ENCODE peak calls at places on chromosomes 2 and 18, in five cellular contexts. P, W, L, M and J are unnamed samples.
A peak's percentile ranks its signal among the peaks of the same experiment; 100 is the strongest.

GRCh38 chr2:170812716-170813585 is 3.7 kb upstream of the GAD1 start:
- DNase-seq in M (peak; percentile 79), L (no peak), P (no peak), W (no peak), J (peak; percentile 69)

GRCh38 chr2:149160701-149161217 is 122.3 kb downstream of the LYPD6B start:
- DNase-seq in M (no peak), L (no peak), P (no peak), W (no peak), J (no peak)

GRCh38 chr18:26103579-26103978 is 13.2 kb upstream of the SS18 start:
- DNase-seq in M (no peak), L (no peak), W (peak; percentile 29), P (no peak), J (no peak)

GRCh38 chr2:18247282-18248110 is 313.0 kb downstream of the RDH14 start:
- DNase-seq in M (no peak), P (no peak), L (no peak), W (no peak), J (no peak)

GRCh38 chr2:203097735-203098134 is 83.1 kb downstream of the NBEAL1 start:
- DNase-seq in P (no peak), M (no peak), W (no peak), L (no peak), J (no peak)

GRCh38 chr2:225690153-225690552 is 290.6 kb downstream of the NYAP2 start:
- DNase-seq in L (no peak), P (no peak), M (no peak), W (no peak), J (no peak)

GRCh38 chr2:133667-134593 is 87.6 kb upstream of the FAM110C start:
- DNase-seq in M (no peak), P (no peak), L (no peak), W (no peak), J (no peak)

GRCh38 chr2:189142893-189143759 is 36.4 kb downstream of the COL5A2 start:
- DNase-seq in L (no peak), W (peak; percentile 31), P (no peak), M (peak; percentile 66), J (peak; percentile 52)

GRCh38 chr2:10764101-10764785 is 42.8 kb downstream of the ATP6V1C2 start:
- DNase-seq in M (no peak), W (no peak), L (no peak), P (peak; percentile 67), J (no peak)

GRCh38 chr2:54629914-54630609 is 93.4 kb upstream of the EML6 start:
- DNase-seq in L (no peak), P (no peak), M (peak; percentile 100), W (no peak), J (peak; percentile 87)

GRCh38 chr2:228377533-228377932 is 196.0 kb upstream of the SPHKAP start:
- DNase-seq in P (no peak), L (no peak), W (no peak), M (no peak), J (no peak)

GRCh38 chr2:110837421-110838409 is 105.3 kb downstream of the ACOXL start:
- DNase-seq in P (no peak), L (no peak), W (no peak), M (no peak), J (no peak)

GRCh38 chr18:76801567-76802505 is 20.5 kb upstream of the ZNF236 start:
- DNase-seq in P (peak; percentile 90), W (peak; percentile 69), M (peak; percentile 67), L (peak; percentile 56), J (peak; percentile 55)

GRCh38 chr2:134508396-134508795 is 210.4 kb downstream of the TMEM163 start:
- DNase-seq in W (no peak), P (no peak), L (no peak), M (no peak), J (no peak)

GRCh38 chr2:202376460-202377307 is 557 bp downstream of the BMPR2 start:
- DNase-seq in L (peak; percentile 38), M (peak; percentile 62), P (peak; percentile 88), W (peak; percentile 65), J (peak; percentile 62)

GRCh38 chr2:73979021-73979420 is 5.7 kb upstream of the TET3 start:
- DNase-seq in P (no peak), M (no peak), L (no peak), W (no peak), J (no peak)

GRCh38 chr2:31980674-31981356 is 30.0 kb downstream of the MEMO1 start:
- DNase-seq in P (no peak), M (peak; percentile 31), L (no peak), W (no peak), J (no peak)

GRCh38 chr2:201151127-201152074 is 31.5 kb upstream of the CASP10 start:
- DNase-seq in M (peak; percentile 99), P (no peak), W (no peak), L (no peak), J (peak; percentile 88)

GRCh38 chr2:95552911-95553310 is 38.9 kb upstream of the TRIM43 start:
- DNase-seq in W (no peak), L (no peak), P (no peak), M (no peak), J (no peak)

GRCh38 chr18:25399554-25399953 is 47.6 kb upstream of the ZNF521 start:
- DNase-seq in W (no peak), L (no peak), P (no peak), M (peak; percentile 63), J (peak; percentile 22)

GRCh38 chr18:52394602-52395001 is 54.6 kb downstream of the DCC start:
- DNase-seq in W (no peak), M (peak; percentile 64), L (no peak), P (no peak), J (no peak)

GRCh38 chr2:53987336-53987921 is 16.6 kb upstream of the PSME4 start:
- DNase-seq in W (no peak), L (no peak), M (no peak), P (no peak), J (peak; percentile 40)

GRCh38 chr2:152491139-152491472 is 156.1 kb downstream of the FMNL2 start:
- DNase-seq in L (no peak), W (no peak), P (no peak), M (no peak), J (no peak)

GRCh38 chr2:12858786-12859185 is 142.1 kb downstream of the TRIB2 start:
- DNase-seq in L (no peak), W (no peak), P (no peak), M (no peak), J (no peak)

GRCh38 chr2:149904816-149905215 is 317.2 kb upstream of the MMADHC start:
- DNase-seq in W (no peak), M (no peak), P (no peak), L (no peak), J (no peak)

GRCh38 chr18:8658858-8659485 is 46.4 kb upstream of the MTCL1 start:
- DNase-seq in M (no peak), P (no peak), W (no peak), L (no peak), J (no peak)